ENCODE peak calls at places on chromosomes 5 and 9, in nine cellular contexts. One of them, this sample, is unnamed.

GRCh38 chr9:121269888-121270254 is 1.9 kb downstream of the GSN start:
- DNase-seq in HFFc6: peak; percentile 10
- DNase-seq in cardiac muscle cell: no peak
- DNase-seq in WTC11: no peak
- DNase-seq in AG10803: no peak
- DNase-seq in psoas muscle: no peak
- DNase-seq in neural progenitor cell: no peak
- DNase-seq in IMR-90: no peak
- DNase-seq in pancreas: no peak
- DNase-seq in this sample: no peak

GRCh38 chr5:150615141-150615699 is 25.2 kb upstream of the SYNPO start:
- DNase-seq in cardiac muscle cell: peak; percentile 92
- DNase-seq in HFFc6: no peak
- DNase-seq in psoas muscle: no peak
- DNase-seq in neural progenitor cell: no peak
- DNase-seq in pancreas: no peak
- DNase-seq in AG10803: peak; percentile 68
- DNase-seq in IMR-90: peak; percentile 64
- DNase-seq in WTC11: no peak
- DNase-seq in this sample: no peak

GRCh38 chr9:90943341-90943740 is 141.7 kb downstream of the SYK start:
- DNase-seq in AG10803: no peak
- DNase-seq in pancreas: no peak
- DNase-seq in HFFc6: peak; percentile 22
- DNase-seq in psoas muscle: no peak
- DNase-seq in WTC11: no peak
- DNase-seq in cardiac muscle cell: no peak
- DNase-seq in neural progenitor cell: no peak
- DNase-seq in IMR-90: peak; percentile 57
- DNase-seq in this sample: no peak

GRCh38 chr5:167725741-167726140 is 565.7 kb upstream of the WWC1 start:
- DNase-seq in neural progenitor cell: no peak
- DNase-seq in HFFc6: no peak
- DNase-seq in pancreas: no peak
- DNase-seq in IMR-90: no peak
- DNase-seq in cardiac muscle cell: no peak
- DNase-seq in psoas muscle: no peak
- DNase-seq in WTC11: no peak
- DNase-seq in AG10803: no peak
- DNase-seq in this sample: no peak

GRCh38 chr9:79123419-79123818 is 448.3 kb upstream of the TLE4 start:
- DNase-seq in HFFc6: peak; percentile 11
- DNase-seq in psoas muscle: no peak
- DNase-seq in neural progenitor cell: no peak
- DNase-seq in cardiac muscle cell: peak; percentile 15
- DNase-seq in pancreas: no peak
- DNase-seq in WTC11: no peak
- DNase-seq in IMR-90: peak; percentile 48
- DNase-seq in AG10803: no peak
- DNase-seq in this sample: no peak

GRCh38 chr9:94108584-94108983 is 24.3 kb downstream of the PTPDC1 start:
- DNase-seq in AG10803: peak; percentile 24
- DNase-seq in neural progenitor cell: no peak
- DNase-seq in cardiac muscle cell: peak; percentile 78
- DNase-seq in pancreas: no peak
- DNase-seq in psoas muscle: peak; percentile 79
- DNase-seq in IMR-90: peak; percentile 18
- DNase-seq in HFFc6: no peak
- DNase-seq in WTC11: no peak
- DNase-seq in this sample: no peak

GRCh38 chr5:135230326-135230925 is 168.6 kb downstream of the MACROH2A1 start:
- DNase-seq in psoas muscle: peak; percentile 88
- DNase-seq in IMR-90: peak; percentile 78
- DNase-seq in HFFc6: peak; percentile 39
- DNase-seq in neural progenitor cell: no peak
- DNase-seq in WTC11: no peak
- DNase-seq in cardiac muscle cell: peak; percentile 93
- DNase-seq in AG10803: peak; percentile 82
- DNase-seq in pancreas: no peak
- DNase-seq in this sample: peak; percentile 44

GRCh38 chr9:111645806-111646205 is 14.7 kb downstream of the DNAJC25 start:
- DNase-seq in psoas muscle: no peak
- DNase-seq in AG10803: no peak
- DNase-seq in HFFc6: no peak
- DNase-seq in cardiac muscle cell: no peak
- DNase-seq in pancreas: no peak
- DNase-seq in IMR-90: peak; percentile 36
- DNase-seq in neural progenitor cell: no peak
- DNase-seq in WTC11: no peak
- DNase-seq in this sample: no peak

GRCh38 chr5:55021465-55021864 is 2.6 kb upstream of the GZMK start:
- DNase-seq in cardiac muscle cell: no peak
- DNase-seq in pancreas: no peak
- DNase-seq in HFFc6: no peak
- DNase-seq in WTC11: no peak
- DNase-seq in IMR-90: no peak
- DNase-seq in psoas muscle: no peak
- DNase-seq in neural progenitor cell: no peak
- DNase-seq in AG10803: no peak
- DNase-seq in this sample: no peak

GRCh38 chr5:6525910-6526309 is 77.3 kb downstream of the UBE2QL1 start:
- DNase-seq in neural progenitor cell: peak; percentile 58
- DNase-seq in pancreas: no peak
- DNase-seq in IMR-90: peak; percentile 1
- DNase-seq in WTC11: peak; percentile 47
- DNase-seq in cardiac muscle cell: peak; percentile 11
- DNase-seq in psoas muscle: no peak
- DNase-seq in AG10803: peak; percentile 9
- DNase-seq in HFFc6: peak; percentile 1
- DNase-seq in this sample: no peak

GRCh38 chr5:153777681-153778080 is 261.0 kb downstream of the FAM114A2 start:
- DNase-seq in neural progenitor cell: peak; percentile 90
- DNase-seq in AG10803: no peak
- DNase-seq in pancreas: no peak
- DNase-seq in psoas muscle: no peak
- DNase-seq in cardiac muscle cell: no peak
- DNase-seq in WTC11: no peak
- DNase-seq in HFFc6: no peak
- DNase-seq in IMR-90: no peak
- DNase-seq in this sample: no peak

GRCh38 chr5:52771343-52772039 is 16.2 kb upstream of the ITGA1 start:
- DNase-seq in pancreas: no peak
- DNase-seq in HFFc6: no peak
- DNase-seq in IMR-90: no peak
- DNase-seq in cardiac muscle cell: no peak
- DNase-seq in psoas muscle: no peak
- DNase-seq in AG10803: no peak
- DNase-seq in neural progenitor cell: no peak
- DNase-seq in WTC11: no peak
- DNase-seq in this sample: no peak

GRCh38 chr5:33474004-33474403 is 33.2 kb downstream of the TARS1 start:
- DNase-seq in IMR-90: no peak
- DNase-seq in WTC11: no peak
- DNase-seq in psoas muscle: no peak
- DNase-seq in HFFc6: no peak
- DNase-seq in pancreas: no peak
- DNase-seq in AG10803: no peak
- DNase-seq in neural progenitor cell: no peak
- DNase-seq in cardiac muscle cell: no peak
- DNase-seq in this sample: no peak

GRCh38 chr5:169728418-169728817 is 91.3 kb downstream of the DOCK2 start:
- DNase-seq in AG10803: no peak
- DNase-seq in IMR-90: no peak
- DNase-seq in neural progenitor cell: no peak
- DNase-seq in HFFc6: no peak
- DNase-seq in pancreas: no peak
- DNase-seq in cardiac muscle cell: no peak
- DNase-seq in WTC11: no peak
- DNase-seq in psoas muscle: no peak
- DNase-seq in this sample: no peak

GRCh38 chr5:158599132-158599531 is 500.6 kb downstream of the EBF1 start:
- DNase-seq in neural progenitor cell: no peak
- DNase-seq in cardiac muscle cell: peak; percentile 50
- DNase-seq in IMR-90: peak; percentile 15
- DNase-seq in WTC11: no peak
- DNase-seq in pancreas: no peak
- DNase-seq in HFFc6: no peak
- DNase-seq in AG10803: peak; percentile 50
- DNase-seq in psoas muscle: peak; percentile 40
- DNase-seq in this sample: no peak

GRCh38 chr9:18536554-18536953 is 62.6 kb downstream of the ADAMTSL1 start:
- DNase-seq in psoas muscle: no peak
- DNase-seq in IMR-90: no peak
- DNase-seq in pancreas: no peak
- DNase-seq in AG10803: no peak
- DNase-seq in HFFc6: no peak
- DNase-seq in neural progenitor cell: no peak
- DNase-seq in WTC11: no peak
- DNase-seq in cardiac muscle cell: no peak
- DNase-seq in this sample: no peak

GRCh38 chr9:18539203-18539602 is 65.2 kb downstream of the ADAMTSL1 start:
- DNase-seq in cardiac muscle cell: no peak
- DNase-seq in WTC11: no peak
- DNase-seq in AG10803: no peak
- DNase-seq in pancreas: no peak
- DNase-seq in psoas muscle: no peak
- DNase-seq in IMR-90: no peak
- DNase-seq in neural progenitor cell: no peak
- DNase-seq in HFFc6: no peak
- DNase-seq in this sample: no peak

GRCh38 chr9:18531127-18531526 is 57.2 kb downstream of the ADAMTSL1 start:
- DNase-seq in WTC11: no peak
- DNase-seq in pancreas: no peak
- DNase-seq in HFFc6: no peak
- DNase-seq in neural progenitor cell: no peak
- DNase-seq in AG10803: no peak
- DNase-seq in psoas muscle: no peak
- DNase-seq in cardiac muscle cell: no peak
- DNase-seq in IMR-90: peak; percentile 15
- DNase-seq in this sample: no peak

GRCh38 chr9:18534611-18535010 is 60.7 kb downstream of the ADAMTSL1 start:
- DNase-seq in HFFc6: no peak
- DNase-seq in pancreas: no peak
- DNase-seq in WTC11: no peak
- DNase-seq in AG10803: no peak
- DNase-seq in psoas muscle: no peak
- DNase-seq in IMR-90: no peak
- DNase-seq in neural progenitor cell: no peak
- DNase-seq in cardiac muscle cell: no peak
- DNase-seq in this sample: no peak
- TF ChIP-seq CTCF in HFFc6: no peak
- TF ChIP-seq CTCF in pancreas: no peak
- TF ChIP-seq CTCF in WTC11: no peak
- TF ChIP-seq CTCF in AG10803: no peak
- TF ChIP-seq CTCF in psoas muscle: no peak
- TF ChIP-seq CTCF in IMR-90: no peak
- TF ChIP-seq CTCF in neural progenitor cell: no peak
- TF ChIP-seq CTCF in cardiac muscle cell: no peak
- TF ChIP-seq CTCF in this sample: no peak

GRCh38 chr5:174402224-174402812 is 322.1 kb upstream of the MSX2 start:
- DNase-seq in AG10803: no peak
- DNase-seq in psoas muscle: no peak
- DNase-seq in pancreas: no peak
- DNase-seq in HFFc6: no peak
- DNase-seq in neural progenitor cell: no peak
- DNase-seq in WTC11: no peak
- DNase-seq in IMR-90: no peak
- DNase-seq in cardiac muscle cell: no peak
- DNase-seq in this sample: no peak
- TF ChIP-seq CTCF in AG10803: no peak
- TF ChIP-seq CTCF in psoas muscle: no peak
- TF ChIP-seq CTCF in pancreas: no peak
- TF ChIP-seq CTCF in HFFc6: no peak
- TF ChIP-seq CTCF in neural progenitor cell: peak; percentile 25
- TF ChIP-seq CTCF in WTC11: no peak
- TF ChIP-seq CTCF in IMR-90: no peak
- TF ChIP-seq CTCF in cardiac muscle cell: peak; percentile 17
- TF ChIP-seq CTCF in this sample: peak; percentile 26

DNA sequence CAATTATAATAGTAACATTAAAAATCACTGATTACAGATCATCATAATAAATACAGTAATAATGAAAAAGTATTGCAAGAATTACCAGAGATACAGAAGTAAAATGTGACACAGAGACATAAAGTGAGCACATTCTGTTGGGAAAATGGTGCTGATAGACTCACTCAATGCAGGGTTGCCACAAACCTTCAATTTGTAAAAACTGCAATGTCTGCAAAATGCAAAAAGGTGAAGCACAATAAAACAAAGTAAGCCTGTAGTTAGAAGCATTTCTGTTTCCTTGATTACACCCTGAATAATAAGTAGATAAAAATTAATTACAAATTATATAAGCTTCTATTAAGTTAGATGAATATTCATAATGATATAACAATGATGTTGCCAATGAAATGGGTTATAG is 736.2 kb upstream of the CHD1 start:
- DNase-seq in AG10803: no peak
- DNase-seq in HFFc6: no peak
- DNase-seq in IMR-90: no peak
- DNase-seq in psoas muscle: no peak
- DNase-seq in pancreas: no peak
- DNase-seq in neural progenitor cell: no peak
- DNase-seq in WTC11: no peak
- DNase-seq in cardiac muscle cell: no peak
- DNase-seq in this sample: no peak
- TF ChIP-seq CTCF in AG10803: no peak
- TF ChIP-seq CTCF in HFFc6: no peak
- TF ChIP-seq CTCF in IMR-90: no peak
- TF ChIP-seq CTCF in psoas muscle: no peak
- TF ChIP-seq CTCF in pancreas: no peak
- TF ChIP-seq CTCF in neural progenitor cell: no peak
- TF ChIP-seq CTCF in WTC11: no peak
- TF ChIP-seq CTCF in cardiac muscle cell: no peak
- TF ChIP-seq CTCF in this sample: no peak

DNA sequence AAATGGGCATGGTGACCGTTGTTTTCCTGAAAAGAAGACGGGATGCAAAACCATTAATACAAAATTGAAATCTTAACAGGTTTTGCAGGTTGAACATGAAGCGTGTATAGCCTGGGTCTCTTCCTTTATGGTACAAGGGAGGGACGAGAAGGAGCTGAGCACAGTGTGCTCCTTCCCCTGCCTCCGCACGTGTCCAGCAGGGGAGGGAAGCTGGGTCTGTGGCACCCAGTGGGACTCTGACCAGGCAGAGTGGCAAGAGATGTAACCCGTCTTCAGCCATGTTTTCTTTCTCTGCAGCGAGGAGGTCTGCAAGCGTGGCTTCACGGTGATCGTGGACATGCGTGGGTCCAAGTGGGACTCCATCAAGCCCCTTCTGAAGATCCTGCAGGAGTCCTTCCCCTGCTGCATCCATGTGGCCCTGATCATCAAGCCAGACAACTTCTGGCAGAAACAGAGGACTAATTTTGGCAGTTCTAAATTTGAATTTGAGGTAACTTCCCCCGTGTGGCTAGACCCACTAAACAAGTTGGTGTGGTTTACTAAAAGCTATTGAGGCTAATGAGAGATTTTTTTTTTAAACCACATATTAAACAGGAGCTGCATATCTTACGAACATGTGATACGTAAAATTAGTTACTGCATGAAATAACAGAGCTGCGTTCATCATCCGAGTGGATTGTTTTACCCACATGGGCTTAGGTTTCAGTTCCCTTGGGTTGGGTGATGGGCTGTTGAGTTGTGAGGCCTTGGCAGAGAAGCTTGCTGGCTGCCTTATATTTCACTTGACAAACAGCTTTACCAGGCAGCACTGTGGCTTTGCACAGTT is 143.6 kb downstream of the TRIO start:
- DNase-seq in IMR-90: no peak
- DNase-seq in WTC11: no peak
- DNase-seq in psoas muscle: no peak
- DNase-seq in HFFc6: no peak
- DNase-seq in AG10803: no peak
- DNase-seq in pancreas: no peak
- DNase-seq in neural progenitor cell: no peak
- DNase-seq in cardiac muscle cell: no peak
- DNase-seq in this sample: no peak
- TF ChIP-seq CTCF in IMR-90: no peak
- TF ChIP-seq CTCF in WTC11: no peak
- TF ChIP-seq CTCF in psoas muscle: no peak
- TF ChIP-seq CTCF in HFFc6: no peak
- TF ChIP-seq CTCF in AG10803: no peak
- TF ChIP-seq CTCF in pancreas: no peak
- TF ChIP-seq CTCF in neural progenitor cell: no peak
- TF ChIP-seq CTCF in cardiac muscle cell: no peak
- TF ChIP-seq CTCF in this sample: no peak